ENCODE peak calls at places on chromosomes 7 and 10, in eight cellular contexts. Y is H9; P is ureter; X is DMS153; O is tibial artery; E is AG10803; I is activated T-cell treated with anti-CD3 and anti-CD28 coated beads, Interleukin-2, amount 50 U/mL, for 1 hour; N is NCI-H2081 treated with DMSO at 0.1 percent for 48 hours. G is an unnamed sample.

GRCh38 chr10:101578192-101578591 is 9.9 kb downstream of the POLL start:
- DNase-seq in O (no peak), N (no peak), I (no peak), E (no peak), X (no peak), Y (no peak), P (no peak), G (no peak)

GRCh38 chr7:15503603-15504280 is 58.1 kb downstream of the AGMO start:
- DNase-seq in N (no peak), E (peak), I (no peak), P (no peak), X (no peak), Y (no peak), O (no peak), G (no peak)

GRCh38 chr7:41696323-41696916 is 6.5 kb downstream of the INHBA start:
- DNase-seq in P (peak), O (peak), X (no peak), N (no peak), E (peak), I (no peak), Y (peak), G (peak)

GRCh38 chr10:72328045-72328828 is 26.5 kb downstream of the DNAJB12 start:
- DNase-seq in P (peak), E (peak), O (peak), Y (peak), I (no peak), N (no peak), X (peak), G (peak)

GRCh38 chr10:102152545-102152890 is 329 bp downstream of the NOLC1 start:
- DNase-seq in Y (no peak), E (peak), N (no peak), I (no peak), O (no peak), X (no peak), P (no peak), G (no peak)

GRCh38 chr7:133053321-133053891 is 28.5 kb downstream of the CHCHD3 start:
- DNase-seq in X (no peak), Y (no peak), N (no peak), O (peak), I (no peak), P (no peak), E (peak), G (no peak)

GRCh38 chr10:123309740-123310139 is 155.5 kb downstream of the BUB3 start:
- DNase-seq in N (no peak), E (peak), X (no peak), I (no peak), O (no peak), P (peak), Y (no peak), G (no peak)

GRCh38 chr7:68509603-68510002 is 1088.7 kb upstream of the AUTS2 start:
- DNase-seq in I (no peak), E (no peak), O (no peak), Y (no peak), P (no peak), N (no peak), X (no peak), G (no peak)

GRCh38 chr7:6276911-6277408 is 4.5 kb upstream of the CYTH3 start:
- DNase-seq in P (no peak), E (peak), I (no peak), Y (no peak), O (peak), N (no peak), X (no peak), G (peak)

GRCh38 chr10:62050941-62051433 is 149.5 kb downstream of the ARID5B start:
- DNase-seq in Y (no peak), E (peak), P (peak), N (no peak), I (peak), X (no peak), O (peak), G (no peak)

GRCh38 chr7:80552304-80552703 is 40.4 kb upstream of the GNAT3 start:
- DNase-seq in E (peak), N (no peak), X (no peak), Y (no peak), I (no peak), P (no peak), O (no peak), G (no peak)

GRCh38 chr10:6667679-6668270 is 87.7 kb upstream of the PRKCQ start:
- DNase-seq in E (peak), I (no peak), Y (peak), P (no peak), O (no peak), X (no peak), N (no peak), G (no peak)

GRCh38 chr10:110794808-110795207 is 76.9 kb upstream of the PDCD4 start:
- DNase-seq in O (no peak), N (no peak), I (no peak), X (peak), Y (no peak), P (no peak), E (no peak), G (no peak)

GRCh38 chr7:128738570-128739047 is 550 bp upstream of the CALU start:
- DNase-seq in E (no peak), Y (no peak), X (no peak), I (no peak), O (no peak), P (peak), N (no peak), G (no peak)

GRCh38 chr7:44272981-44273380 is 52.4 kb downstream of the CAMK2B start:
- DNase-seq in I (no peak), Y (no peak), E (no peak), O (no peak), X (no peak), N (no peak), P (no peak), G (no peak)

GRCh38 chr10:127996586-127996985 is 89.7 kb downstream of the PTPRE start:
- DNase-seq in Y (no peak), E (peak), I (no peak), X (no peak), O (no peak), P (no peak), N (no peak), G (no peak)